ENCODE peak calls at places on chromosomes 12 and 14, in ten cellular contexts. O is nephron progenitor cell, Q is AG09319, B is IMR-90, S is A549, M is AG04450, X is neural crest cell, A is dorsolateral prefrontal cortex, R is fibroblast of lung, K is cardiac fibroblast. P is an unnamed sample.

GRCh38 chr12:107462428-107463332 is 222.9 kb upstream of the PWP1 start:
- DNase-seq in O (no peak), Q (no peak), B (no peak), S (no peak), M (no peak), X (no peak), A (no peak), R (no peak), K (no peak), P (no peak)

GRCh38 chr12:131001493-131001892 is 47.8 kb downstream of the ADGRD1 start:
- DNase-seq in O (no peak), Q (no peak), B (no peak), S (no peak), M (no peak), X (no peak), A (no peak), R (no peak), K (no peak), P (no peak)

GRCh38 chr14:64971890-64972785 is at the start of gene RAB15:
- DNase-seq in O (peak), Q (no peak), B (peak), S (peak), M (no peak), X (peak), A (no peak), R (peak), K (peak), P (peak)

GRCh38 chr12:118015306-118015705 is 1.2 kb upstream of the RFC5 start:
- DNase-seq in O (no peak), Q (no peak), B (no peak), S (no peak), M (no peak), X (no peak), A (no peak), R (no peak), K (no peak), P (no peak)

GRCh38 chr12:59808317-59808910 is 212.6 kb downstream of the SLC16A7 start:
- DNase-seq in O (no peak), Q (no peak), B (peak), S (peak), M (no peak), X (no peak), A (no peak), R (peak), K (peak), P (no peak)

GRCh38 chr12:28536088-28536487 is 345.8 kb downstream of the CCDC91 start:
- DNase-seq in O (no peak), Q (peak), B (peak), S (no peak), M (peak), X (no peak), A (no peak), R (peak), K (peak), P (no peak)

GRCh38 chr14:51224551-51224950 is 15.5 kb upstream of the TMX1 start:
- DNase-seq in O (no peak), Q (no peak), B (peak), S (no peak), M (no peak), X (no peak), A (no peak), R (peak), K (no peak), P (no peak)

GRCh38 chr12:104372048-104372720 is 68.6 kb downstream of the EID3 start:
- DNase-seq in O (no peak), Q (no peak), B (no peak), S (no peak), M (no peak), X (no peak), A (no peak), R (peak), K (no peak), P (no peak)

GRCh38 chr12:27229367-27229766 is 14.7 kb upstream of the STK38L start:
- DNase-seq in O (no peak), Q (no peak), B (no peak), S (no peak), M (no peak), X (no peak), A (no peak), R (no peak), K (no peak), P (no peak)

GRCh38 chr14:103067231-103067954 is 10.0 kb upstream of the CDC42BPB start:
- DNase-seq in O (no peak), Q (peak), B (peak), S (no peak), M (no peak), X (no peak), A (no peak), R (peak), K (peak), P (no peak)

GRCh38 chr12:101927999-101928398 is 50.6 kb downstream of the DRAM1 start:
- DNase-seq in O (no peak), Q (no peak), B (no peak), S (no peak), M (no peak), X (no peak), A (no peak), R (no peak), K (no peak), P (no peak)

GRCh38 chr12:27571463-27571862 is 47.5 kb downstream of the PPFIBP1 start:
- DNase-seq in O (no peak), Q (no peak), B (peak), S (no peak), M (no peak), X (no peak), A (no peak), R (peak), K (peak), P (no peak)

GRCh38 chr12:65900912-65901672 is 76.8 kb downstream of the HMGA2 start:
- DNase-seq in O (no peak), Q (no peak), B (no peak), S (no peak), M (no peak), X (no peak), A (no peak), R (no peak), K (no peak), P (no peak)

GRCh38 chr14:105059035-105059916 is 6.0 kb downstream of the GPR132 start:
- DNase-seq in O (no peak), Q (no peak), B (no peak), S (no peak), M (no peak), X (no peak), A (no peak), R (peak), K (peak), P (peak)
- TF ChIP-seq CTCF in O (no peak), Q (no peak), B (no peak), S (no peak), M (no peak), X (no peak), A (no peak), R (no peak), K (no peak), P (no peak)

GRCh38 chr12:129067482-129067881 is 214.2 kb downstream of the GLT1D1 start:
- DNase-seq in O (peak), Q (no peak), B (no peak), S (no peak), M (no peak), X (no peak), A (no peak), R (peak), K (no peak), P (no peak)
- TF ChIP-seq CTCF in O (no peak), Q (no peak), B (no peak), S (no peak), M (no peak), X (peak), A (no peak), R (no peak), K (no peak), P (no peak)

GRCh38 chr12:55681142-55682077 is 26.3 kb downstream of the ITGA7 start:
- DNase-seq in O (peak), Q (peak), B (peak), S (peak), M (no peak), X (peak), A (no peak), R (peak), K (peak), P (peak)
- TF ChIP-seq CTCF in O (no peak), Q (peak), B (peak), S (peak), M (no peak), X (peak), A (no peak), R (peak), K (peak), P (peak)

DNA sequence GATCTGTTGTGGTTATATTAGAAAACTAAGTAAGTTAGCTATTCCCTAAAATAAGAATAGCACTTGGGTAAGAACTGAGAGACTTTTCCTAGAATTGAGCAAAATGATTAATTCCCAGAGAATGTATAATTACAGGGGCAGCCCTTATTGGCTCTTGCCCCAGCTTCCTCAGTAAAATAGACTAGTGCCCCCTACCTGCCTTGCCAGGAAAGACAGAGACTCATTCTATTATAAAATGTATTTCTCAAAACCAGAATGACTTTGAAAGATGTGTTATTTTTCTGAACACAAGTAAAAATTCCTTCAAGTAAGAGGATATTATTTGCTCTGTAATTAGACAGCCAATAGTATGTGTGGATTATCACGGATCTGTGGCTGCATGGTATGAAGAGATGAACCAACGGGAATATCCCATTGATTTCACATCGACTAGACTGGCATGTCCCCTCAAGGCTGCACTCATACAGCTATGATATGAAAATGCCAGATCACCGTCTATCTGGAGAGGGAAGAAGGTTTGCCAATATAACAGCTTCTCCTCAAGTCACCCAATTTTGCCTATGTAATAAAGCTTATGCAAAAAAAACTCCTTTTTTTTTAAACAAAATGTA is 7.4 kb upstream of the GLRX5 start:
- DNase-seq in O (peak), Q (peak), B (peak), S (no peak), M (no peak), X (no peak), A (no peak), R (peak), K (peak), P (no peak)
- TF ChIP-seq CTCF in O (peak), Q (peak), B (peak), S (peak), M (peak), X (peak), A (peak), R (peak), K (peak), P (peak)

GRCh38 chr12:8032242-8033152 is at the start of gene FOXJ2:
- DNase-seq in O (peak), Q (no peak), B (peak), S (peak), M (no peak), X (peak), A (peak), R (peak), K (peak), P (peak)
- TF ChIP-seq CTCF in O (peak), Q (no peak), B (no peak), S (no peak), M (peak), X (peak), A (no peak), R (no peak), K (no peak), P (no peak)

P was measured in right lobe of liver.